ENCODE peak calls at places on chromosome 19, in four cellular contexts. E is GM12865; Y is osteoblast; U is CD8-positive, alpha-beta memory T cell. M is an unnamed sample.
A peak's percentile ranks its signal among the peaks of the same experiment; 100 is the strongest.

GRCh38 chr19:46990998-46991676 is 28.5 kb upstream of the NPAS1 start:
- DNase-seq in E (peak; percentile 70), Y (peak; percentile 97), U (peak; percentile 30), M (peak; percentile 73)

GRCh38 chr19:49883094-49883493 is 5.6 kb downstream of the TBC1D17 start:
- DNase-seq in E (no peak), Y (no peak), U (no peak), M (no peak)

GRCh38 chr19:56838930-56839664 is 1.4 kb downstream of the PEG3 start:
- DNase-seq in E (no peak), Y (no peak), U (no peak), M (peak; percentile 55)

GRCh38 chr19:47093841-47094240 is 19.7 kb downstream of the ZC3H4 start:
- DNase-seq in E (peak; percentile 95), Y (no peak), U (no peak), M (peak; percentile 86)

GRCh38 chr19:33862991-33863390 is 66.3 kb downstream of the KCTD15 start:
- DNase-seq in E (no peak), Y (no peak), U (no peak), M (no peak)

GRCh38 chr19:46639356-46640061 is 3.5 kb upstream of the GNG8 start:
- DNase-seq in E (peak; percentile 41), Y (peak; percentile 92), U (no peak), M (peak; percentile 75)

GRCh38 chr19:47676811-47677210 is 36.4 kb upstream of the EHD2 start:
- DNase-seq in E (no peak), Y (no peak), U (no peak), M (no peak)

GRCh38 chr19:53881482-53882390 is at the start of gene PRKCG:
- DNase-seq in E (no peak), Y (peak; percentile 85), U (peak; percentile 71), M (peak; percentile 70)